ENCODE peak calls at places on chromosomes 13 and 19, in nine cellular contexts. One of them, this sample, is unnamed. For H3K36me3, the result is how much of the 10 kb centered on the place peaks cover.

GRCh38 chr19:10116085-10116865 is 3.4 kb downstream of the EIF3G start:
- DNase-seq in HAP-1: no peak
- DNase-seq in PC-3: peak
- DNase-seq in lung: no peak
- DNase-seq in transverse colon: no peak
- DNase-seq in HepG2: no peak
- DNase-seq in OCI-LY7: no peak
- DNase-seq in SK-N-SH: no peak
- DNase-seq in brain microvascular endothelial cell: no peak
- DNase-seq in this sample: no peak

GRCh38 chr19:13974073-13974472 is 21.8 kb downstream of the DCAF15 start:
- DNase-seq in HepG2: no peak
- DNase-seq in lung: no peak
- DNase-seq in OCI-LY7: peak
- DNase-seq in SK-N-SH: peak
- DNase-seq in HAP-1: no peak
- DNase-seq in brain microvascular endothelial cell: no peak
- DNase-seq in transverse colon: no peak
- DNase-seq in PC-3: peak
- DNase-seq in this sample: peak

GRCh38 chr13:101398191-101398590 is 18.1 kb downstream of the NALCN start:
- DNase-seq in brain microvascular endothelial cell: peak
- DNase-seq in PC-3: peak
- DNase-seq in HAP-1: no peak
- DNase-seq in OCI-LY7: no peak
- DNase-seq in lung: no peak
- DNase-seq in transverse colon: no peak
- DNase-seq in SK-N-SH: no peak
- DNase-seq in HepG2: no peak
- DNase-seq in this sample: no peak

GRCh38 chr13:48493851-48494250 is 39.0 kb downstream of the RCBTB2 start:
- DNase-seq in transverse colon: no peak
- DNase-seq in OCI-LY7: no peak
- DNase-seq in PC-3: peak
- DNase-seq in HepG2: no peak
- DNase-seq in brain microvascular endothelial cell: no peak
- DNase-seq in SK-N-SH: no peak
- DNase-seq in HAP-1: no peak
- DNase-seq in lung: no peak
- DNase-seq in this sample: no peak

GRCh38 chr13:62171697-62172096 is 756.0 kb upstream of the PCDH20 start:
- DNase-seq in PC-3: no peak
- DNase-seq in lung: no peak
- DNase-seq in brain microvascular endothelial cell: no peak
- DNase-seq in transverse colon: no peak
- DNase-seq in HepG2: no peak
- DNase-seq in OCI-LY7: no peak
- DNase-seq in SK-N-SH: no peak
- DNase-seq in HAP-1: no peak
- DNase-seq in this sample: no peak

GRCh38 chr13:24746618-24747247 is 17.2 kb upstream of the RNF17 start:
- DNase-seq in transverse colon: no peak
- DNase-seq in OCI-LY7: no peak
- DNase-seq in SK-N-SH: no peak
- DNase-seq in HAP-1: no peak
- DNase-seq in lung: no peak
- DNase-seq in HepG2: no peak
- DNase-seq in brain microvascular endothelial cell: no peak
- DNase-seq in PC-3: no peak
- DNase-seq in this sample: no peak

GRCh38 chr13:44471686-44472085 is 98.1 kb downstream of the SERP2 start:
- DNase-seq in SK-N-SH: no peak
- DNase-seq in PC-3: peak
- DNase-seq in OCI-LY7: no peak
- DNase-seq in HepG2: no peak
- DNase-seq in brain microvascular endothelial cell: peak
- DNase-seq in HAP-1: no peak
- DNase-seq in transverse colon: no peak
- DNase-seq in lung: no peak
- DNase-seq in this sample: no peak

GRCh38 chr19:40805258-40805868 is 6.4 kb downstream of the EGLN2 start:
- DNase-seq in HepG2: no peak
- DNase-seq in brain microvascular endothelial cell: no peak
- DNase-seq in OCI-LY7: no peak
- DNase-seq in SK-N-SH: no peak
- DNase-seq in lung: no peak
- DNase-seq in PC-3: no peak
- DNase-seq in transverse colon: peak
- DNase-seq in HAP-1: no peak
- DNase-seq in this sample: peak

GRCh38 chr13:110649551-110649950 is 34.2 kb downstream of the NAXD start:
- DNase-seq in OCI-LY7: no peak
- DNase-seq in lung: no peak
- DNase-seq in transverse colon: no peak
- DNase-seq in HAP-1: no peak
- DNase-seq in SK-N-SH: no peak
- DNase-seq in PC-3: no peak
- DNase-seq in brain microvascular endothelial cell: no peak
- DNase-seq in HepG2: no peak
- DNase-seq in this sample: no peak

GRCh38 chr19:33514885-33515485 is 6.6 kb downstream of the PEPD start:
- DNase-seq in PC-3: peak
- DNase-seq in SK-N-SH: no peak
- DNase-seq in HepG2: no peak
- DNase-seq in HAP-1: no peak
- DNase-seq in OCI-LY7: no peak
- DNase-seq in transverse colon: peak
- DNase-seq in brain microvascular endothelial cell: peak
- DNase-seq in lung: peak
- DNase-seq in this sample: peak

GRCh38 chr13:94586371-94586770 is 9.6 kb downstream of the TGDS start:
- DNase-seq in transverse colon: no peak
- DNase-seq in HAP-1: no peak
- DNase-seq in PC-3: no peak
- DNase-seq in brain microvascular endothelial cell: no peak
- DNase-seq in SK-N-SH: no peak
- DNase-seq in OCI-LY7: no peak
- DNase-seq in lung: no peak
- DNase-seq in HepG2: no peak
- DNase-seq in this sample: no peak

GRCh38 chr13:95349267-95349666 is 48.0 kb upstream of the ABCC4 start:
- DNase-seq in HepG2: no peak
- DNase-seq in HAP-1: no peak
- DNase-seq in lung: no peak
- DNase-seq in PC-3: no peak
- DNase-seq in brain microvascular endothelial cell: no peak
- DNase-seq in transverse colon: no peak
- DNase-seq in OCI-LY7: no peak
- DNase-seq in SK-N-SH: no peak
- DNase-seq in this sample: no peak

GRCh38 chr13:57045816-57046691 is 94.7 kb upstream of the PRR20A start:
- DNase-seq in PC-3: no peak
- DNase-seq in OCI-LY7: no peak
- DNase-seq in SK-N-SH: no peak
- DNase-seq in brain microvascular endothelial cell: no peak
- DNase-seq in HepG2: no peak
- DNase-seq in lung: no peak
- DNase-seq in transverse colon: no peak
- DNase-seq in HAP-1: peak
- DNase-seq in this sample: peak

GRCh38 chr19:50906217-50906616 is 5.0 kb downstream of the KLK4 start:
- DNase-seq in brain microvascular endothelial cell: no peak
- DNase-seq in lung: no peak
- DNase-seq in HepG2: peak
- DNase-seq in HAP-1: peak
- DNase-seq in PC-3: peak
- DNase-seq in OCI-LY7: peak
- DNase-seq in transverse colon: peak
- DNase-seq in SK-N-SH: peak
- DNase-seq in this sample: peak

GRCh38 chr19:8320564-8321066 is 560 bp downstream of the NDUFA7 start:
- DNase-seq in PC-3: no peak
- DNase-seq in brain microvascular endothelial cell: no peak
- DNase-seq in SK-N-SH: no peak
- DNase-seq in HepG2: peak
- DNase-seq in lung: no peak
- DNase-seq in OCI-LY7: peak
- DNase-seq in transverse colon: no peak
- DNase-seq in HAP-1: no peak
- DNase-seq in this sample: peak

GRCh38 chr13:100875392-100876043 is 200.9 kb upstream of the TMTC4 start:
- DNase-seq in SK-N-SH: no peak
- DNase-seq in lung: no peak
- DNase-seq in brain microvascular endothelial cell: peak
- DNase-seq in HAP-1: no peak
- DNase-seq in HepG2: no peak
- DNase-seq in OCI-LY7: no peak
- DNase-seq in PC-3: peak
- DNase-seq in transverse colon: no peak
- DNase-seq in this sample: no peak

GRCh38 chr19:32908641-32909190 is 39.1 kb upstream of the SLC7A9 start:
- DNase-seq in HepG2: no peak
- DNase-seq in SK-N-SH: no peak
- DNase-seq in transverse colon: no peak
- DNase-seq in OCI-LY7: no peak
- DNase-seq in lung: no peak
- DNase-seq in brain microvascular endothelial cell: no peak
- DNase-seq in PC-3: no peak
- DNase-seq in HAP-1: no peak
- DNase-seq in this sample: no peak

GRCh38 chr13:51624695-51625345 is 40.6 kb downstream of the WDFY2 start:
- DNase-seq in HepG2: no peak
- DNase-seq in HAP-1: no peak
- DNase-seq in transverse colon: no peak
- DNase-seq in brain microvascular endothelial cell: no peak
- DNase-seq in OCI-LY7: no peak
- DNase-seq in lung: no peak
- DNase-seq in PC-3: no peak
- DNase-seq in SK-N-SH: no peak
- DNase-seq in this sample: no peak

GRCh38 chr19:57867868-57868492 is 18.3 kb downstream of the ZNF587 start:
- DNase-seq in HepG2: no peak
- DNase-seq in PC-3: no peak
- DNase-seq in SK-N-SH: no peak
- DNase-seq in HAP-1: no peak
- DNase-seq in transverse colon: no peak
- DNase-seq in OCI-LY7: no peak
- DNase-seq in brain microvascular endothelial cell: no peak
- DNase-seq in lung: no peak
- DNase-seq in this sample: no peak

GRCh38 chr19:57870225-57870624 is 18.6 kb downstream of the ZNF814 start:
- DNase-seq in SK-N-SH: no peak
- DNase-seq in PC-3: no peak
- DNase-seq in HepG2: no peak
- DNase-seq in transverse colon: no peak
- DNase-seq in lung: no peak
- DNase-seq in OCI-LY7: no peak
- DNase-seq in brain microvascular endothelial cell: no peak
- DNase-seq in HAP-1: no peak
- DNase-seq in this sample: no peak

DNA sequence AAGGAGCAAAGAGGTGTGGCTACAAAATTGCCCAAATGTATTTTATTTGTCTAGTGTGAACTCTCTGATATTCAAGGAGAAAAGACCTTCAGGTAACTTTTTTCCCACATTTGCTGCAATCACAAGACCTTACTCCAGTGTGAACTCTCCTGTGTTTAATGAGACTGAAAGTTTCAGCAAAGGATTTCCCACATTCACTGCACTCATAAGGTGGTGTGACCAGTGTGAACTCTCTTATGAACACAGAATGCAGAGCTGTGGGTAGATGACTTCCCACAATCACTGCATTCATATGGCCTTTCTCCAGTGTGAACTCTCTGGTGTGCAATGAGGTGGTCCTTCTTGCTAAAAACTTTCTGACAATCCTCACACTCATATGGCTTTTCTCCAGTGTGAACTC is 16.4 kb downstream of the ZNF814 start:
- DNase-seq in brain microvascular endothelial cell: no peak
- DNase-seq in PC-3: no peak
- DNase-seq in SK-N-SH: no peak
- DNase-seq in HAP-1: no peak
- DNase-seq in HepG2: no peak
- DNase-seq in OCI-LY7: no peak
- DNase-seq in transverse colon: no peak
- DNase-seq in lung: no peak
- DNase-seq in this sample: no peak
- H3K36me3 ChIP-seq in brain microvascular endothelial cell: under half
- H3K36me3 ChIP-seq in PC-3: under half
- H3K36me3 ChIP-seq in SK-N-SH: under half
- H3K36me3 ChIP-seq in HAP-1: under half
- H3K36me3 ChIP-seq in HepG2: under half
- H3K36me3 ChIP-seq in OCI-LY7: half or more
- H3K36me3 ChIP-seq in transverse colon: under half
- H3K36me3 ChIP-seq in lung: half or more
- H3K36me3 ChIP-seq in this sample: under half

DNA sequence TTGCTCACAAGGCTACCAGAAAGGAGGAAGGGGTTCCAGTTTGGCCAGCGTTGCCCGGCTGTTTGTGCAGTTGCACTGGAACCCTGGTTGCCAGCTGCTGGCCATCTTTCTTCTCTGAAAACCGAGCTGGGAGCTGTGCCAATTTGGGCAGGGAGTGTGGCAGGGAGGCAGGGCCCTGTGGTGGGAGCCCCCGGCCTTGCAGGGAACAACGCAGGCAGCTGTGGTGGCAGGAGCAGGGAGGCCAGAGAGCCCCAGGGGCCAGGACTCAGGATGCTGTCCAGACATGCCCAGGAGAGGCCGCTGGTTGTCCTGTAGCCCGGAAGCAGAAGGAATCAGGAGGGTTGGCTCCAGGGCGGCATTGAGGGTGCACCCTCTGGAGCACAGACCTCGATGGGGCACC is 4.8 kb downstream of the KMT5C start:
- DNase-seq in brain microvascular endothelial cell: no peak
- DNase-seq in PC-3: no peak
- DNase-seq in HAP-1: no peak
- DNase-seq in SK-N-SH: peak
- DNase-seq in OCI-LY7: no peak
- DNase-seq in transverse colon: no peak
- DNase-seq in HepG2: no peak
- DNase-seq in lung: no peak
- DNase-seq in this sample: no peak
- H3K4me3 ChIP-seq in brain microvascular endothelial cell: no peak
- H3K4me3 ChIP-seq in PC-3: no peak
- H3K4me3 ChIP-seq in HAP-1: no peak
- H3K4me3 ChIP-seq in SK-N-SH: no peak
- H3K4me3 ChIP-seq in OCI-LY7: no peak
- H3K4me3 ChIP-seq in transverse colon: no peak
- H3K4me3 ChIP-seq in HepG2: no peak
- H3K4me3 ChIP-seq in lung: no peak
- H3K4me3 ChIP-seq in this sample: no peak

GRCh38 chr19:35019144-35019543 is 11.1 kb upstream of the SCN1B start:
- DNase-seq in lung: no peak
- DNase-seq in HAP-1: no peak
- DNase-seq in OCI-LY7: no peak
- DNase-seq in PC-3: no peak
- DNase-seq in brain microvascular endothelial cell: no peak
- DNase-seq in transverse colon: no peak
- DNase-seq in HepG2: no peak
- DNase-seq in SK-N-SH: no peak
- DNase-seq in this sample: no peak
- H3K36me3 ChIP-seq in lung: under half
- H3K36me3 ChIP-seq in HAP-1: half or more
- H3K36me3 ChIP-seq in OCI-LY7: half or more
- H3K36me3 ChIP-seq in PC-3: under half
- H3K36me3 ChIP-seq in brain microvascular endothelial cell: half or more
- H3K36me3 ChIP-seq in transverse colon: under half
- H3K36me3 ChIP-seq in HepG2: under half
- H3K36me3 ChIP-seq in SK-N-SH: under half
- H3K36me3 ChIP-seq in this sample: under half

GRCh38 chr13:80529734-80530133 is 188.8 kb upstream of the SPRY2 start:
- DNase-seq in SK-N-SH: no peak
- DNase-seq in HepG2: no peak
- DNase-seq in PC-3: peak
- DNase-seq in HAP-1: no peak
- DNase-seq in lung: no peak
- DNase-seq in OCI-LY7: no peak
- DNase-seq in brain microvascular endothelial cell: peak
- DNase-seq in transverse colon: no peak
- DNase-seq in this sample: no peak
- H3K4me3 ChIP-seq in SK-N-SH: no peak
- H3K4me3 ChIP-seq in HepG2: no peak
- H3K4me3 ChIP-seq in PC-3: no peak
- H3K4me3 ChIP-seq in HAP-1: no peak
- H3K4me3 ChIP-seq in lung: no peak
- H3K4me3 ChIP-seq in OCI-LY7: no peak
- H3K4me3 ChIP-seq in brain microvascular endothelial cell: no peak
- H3K4me3 ChIP-seq in transverse colon: no peak
- H3K4me3 ChIP-seq in this sample: no peak